ENCODE peak calls at places on chromosomes 6 and 20, in five cellular contexts. G, L, B, C and T are unnamed samples.

GRCh38 chr20:137668-138131 is 4.7 kb upstream of the DEFB126 start:
- DNase-seq in C (no peak), B (peak; percentile 11), G (no peak), L (peak; percentile 54), T (no peak)

GRCh38 chr6:148848915-148849314 is 102.1 kb downstream of the UST start:
- DNase-seq in G (no peak), B (no peak), C (no peak), L (no peak), T (no peak)

GRCh38 chr6:122809671-122810070 is 20.6 kb downstream of the SMPDL3A start:
- DNase-seq in B (no peak), L (no peak), G (no peak), C (no peak), T (no peak)

GRCh38 chr6:11263185-11263817 is 30.8 kb upstream of the NEDD9 start:
- DNase-seq in C (no peak), G (no peak), L (peak; percentile 44), B (no peak), T (no peak)

GRCh38 chr6:47097092-47097945 is 55.2 kb upstream of the ADGRF1 start:
- DNase-seq in B (peak; percentile 73), G (peak; percentile 30), C (peak; percentile 3), L (peak; percentile 89), T (peak; percentile 20)

GRCh38 chr6:155014715-155015300 is 19.7 kb downstream of the TIAM2 start:
- DNase-seq in C (no peak), G (no peak), L (no peak), B (no peak), T (no peak)

GRCh38 chr6:97150932-97151331 is 132.1 kb downstream of the MMS22L start:
- DNase-seq in C (no peak), G (no peak), L (no peak), B (no peak), T (no peak)

GRCh38 chr20:10521068-10521834 is 86.1 kb downstream of the SLX4IP start:
- DNase-seq in G (no peak), B (no peak), C (no peak), L (peak; percentile 56), T (no peak)

GRCh38 chr6:152316024-152316423 is 321.1 kb downstream of the SYNE1 start:
- DNase-seq in G (no peak), C (no peak), L (no peak), B (no peak), T (no peak)

GRCh38 chr20:50218987-50219435 is 28.4 kb downstream of the CEBPB start:
- DNase-seq in G (no peak), B (peak; percentile 26), L (peak; percentile 54), C (no peak), T (no peak)

GRCh38 chr20:63103402-63104311 is 96.9 kb upstream of the BHLHE23 start:
- DNase-seq in L (no peak), G (no peak), C (no peak), B (no peak), T (no peak)

GRCh38 chr6:79600313-79601019 is 30.7 kb upstream of the SH3BGRL2 start:
- DNase-seq in B (no peak), G (no peak), L (no peak), C (no peak), T (no peak)

GRCh38 chr20:1801551-1801950 is 93.7 kb upstream of the SIRPA start:
- DNase-seq in B (no peak), C (no peak), G (no peak), L (no peak), T (no peak)

GRCh38 chr6:114063956-114064355 is 93.0 kb upstream of the HDAC2 start:
- DNase-seq in C (no peak), L (no peak), G (no peak), B (no peak), T (no peak)

GRCh38 chr6:153167026-153167891 is 36.2 kb upstream of the RGS17 start:
- DNase-seq in B (no peak), G (no peak), L (peak; percentile 22), C (no peak), T (no peak)

GRCh38 chr20:45630366-45630765 is 718 bp downstream of the WFDC9 start:
- DNase-seq in L (no peak), B (no peak), C (no peak), G (no peak), T (no peak)

GRCh38 chr6:70424296-70424695 is 11.0 kb downstream of the FAM135A start:
- DNase-seq in G (no peak), L (no peak), B (no peak), C (no peak), T (no peak)

GRCh38 chr20:32465092-32465900 is 107.2 kb downstream of the ASXL1 start:
- DNase-seq in C (no peak), G (no peak), B (no peak), L (peak; percentile 98), T (no peak)

GRCh38 chr20:37574199-37574890 is 46.7 kb upstream of the BLCAP start:
- DNase-seq in C (no peak), B (no peak), L (no peak), G (no peak), T (no peak)

GRCh38 chr6:139790527-139790926 is 416.1 kb upstream of the CITED2 start:
- DNase-seq in L (no peak), C (no peak), B (no peak), G (no peak), T (no peak)

GRCh38 chr6:161215193-161215592 is 58.7 kb downstream of the AGPAT4 start:
- DNase-seq in L (peak; percentile 13), G (no peak), C (no peak), B (peak; percentile 66), T (no peak)

GRCh38 chr20:32192698-32193097 is 14.8 kb downstream of the PLAGL2 start:
- DNase-seq in C (no peak), L (no peak), G (no peak), B (no peak), T (no peak)

GRCh38 chr6:126640356-126640755 is 300.4 kb downstream of the CENPW start:
- DNase-seq in G (no peak), L (no peak), B (no peak), C (no peak), T (no peak)

GRCh38 chr20:10857362-10858070 is 183.7 kb upstream of the JAG1 start:
- DNase-seq in L (peak; percentile 58), C (no peak), G (no peak), B (no peak), T (no peak)

GRCh38 chr6:111600588-111601440 is 4.9 kb downstream of the TRAF3IP2 start:
- DNase-seq in L (no peak), C (no peak), G (no peak), B (no peak), T (no peak)

GRCh38 chr6:30091577-30092381 is 16.2 kb upstream of the RNF39 start:
- DNase-seq in L (peak; percentile 30), B (no peak), G (no peak), C (no peak), T (no peak)
- TF ChIP-seq TAF1 in L (no peak), B (no peak), G (no peak), C (no peak), T (no peak)

DNA sequence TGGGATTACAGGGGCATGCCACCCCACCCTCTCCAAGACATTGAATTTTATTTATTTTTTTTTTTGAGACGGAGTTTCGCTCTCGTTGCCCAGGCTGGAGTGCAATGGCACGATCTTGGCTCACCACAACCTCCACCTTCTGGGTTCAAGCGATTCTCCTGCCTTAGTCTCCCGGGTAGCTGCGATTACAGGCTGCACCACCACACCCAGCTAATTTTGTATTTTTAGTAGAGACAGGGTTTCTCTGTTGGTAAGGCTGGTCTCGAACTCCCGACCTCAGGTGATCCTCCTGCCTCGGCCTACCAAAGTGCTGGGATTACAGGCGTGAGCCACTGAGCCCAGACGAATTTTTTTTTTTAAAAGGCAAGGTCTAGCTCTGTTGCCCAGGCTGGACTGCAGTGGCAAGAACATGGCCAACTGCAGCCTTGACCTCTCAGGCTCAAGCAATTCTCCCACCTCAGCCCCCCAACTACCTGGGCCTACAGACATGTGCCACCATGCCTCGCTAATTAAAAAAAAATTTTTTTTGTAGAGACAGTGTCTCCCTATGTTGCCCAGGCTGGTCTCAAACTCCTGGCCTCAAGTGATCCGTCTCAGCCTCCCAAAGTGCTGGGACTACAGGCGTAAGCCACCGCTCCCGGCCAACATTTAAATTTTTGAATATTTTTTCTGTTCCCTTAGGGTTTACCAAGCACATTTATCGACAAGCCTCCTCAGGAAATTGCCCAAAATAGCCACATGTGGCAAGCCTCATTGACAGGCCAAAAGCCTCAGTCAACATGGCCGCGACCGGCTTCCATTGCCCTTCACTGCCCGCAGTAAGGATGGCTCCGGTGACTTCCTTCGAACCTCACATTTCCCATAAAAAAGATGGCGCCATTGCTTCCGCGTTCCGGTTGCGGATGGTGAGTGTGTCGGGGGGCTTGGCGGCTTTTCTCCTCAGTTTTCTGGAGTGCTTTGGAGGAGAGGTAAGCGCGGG is at the start of gene SHLD1:
- DNase-seq in C (peak; percentile 61), B (peak; percentile 72), L (peak; percentile 92), G (peak; percentile 66), T (peak; percentile 65)
- TF ChIP-seq POLR2A in C (peak; percentile 83), B (peak; percentile 58), L (peak; percentile 62), G (peak; percentile 76), T (peak; percentile 78)

GRCh38 chr6:30601815-30602641 is 15.0 kb downstream of the PPP1R10 start:
- DNase-seq in L (no peak), C (no peak), B (no peak), G (no peak), T (no peak)
- TF ChIP-seq POLR2AphosphoS5 in L (peak; percentile 11), C (peak; percentile 28), B (peak; percentile 48), G (peak; percentile 6), T (no peak)

GRCh38 chr20:58071991-58072390 is 156.5 kb downstream of the ANKRD60 start:
- DNase-seq in B (no peak), C (no peak), G (no peak), L (no peak), T (no peak)
- TF ChIP-seq TAF1 in B (no peak), C (no peak), G (no peak), L (no peak), T (no peak)

GRCh38 chr6:34888874-34889555 is at the start of gene ANKS1A:
- DNase-seq in L (peak; percentile 76), C (peak; percentile 31), B (peak; percentile 95), G (peak; percentile 63), T (peak; percentile 71)
- TF ChIP-seq POLR2A in L (peak; percentile 85), C (peak; percentile 62), B (peak; percentile 75), G (no peak), T (no peak)